ENCODE peak calls at places on chromosome 20, in seven cellular contexts. Z is stomach, Q is brain microvascular endothelial cell, S is ovary, N is MM.1S, A is psoas muscle, W is IMR-90. U is an unnamed sample.

GRCh38 chr20:11041396-11041795 is 367.6 kb upstream of the JAG1 start:
- DNase-seq in S (no peak), A (no peak), Z (no peak), N (no peak), Q (no peak), W (peak; percentile 53), U (no peak)

GRCh38 chr20:5608104-5608447 is 142.1 kb upstream of the SHLD1 start:
- DNase-seq in W (no peak), A (no peak), S (no peak), Q (no peak), Z (no peak), N (no peak), U (no peak)

GRCh38 chr20:62936996-62937352 is 973 bp upstream of the GID8 start:
- DNase-seq in N (peak; percentile 41), Q (peak; percentile 54), S (no peak), A (no peak), W (peak; percentile 83), Z (no peak), U (no peak)

GRCh38 chr20:1555952-1556351 is 1.6 kb downstream of the SIRPD start:
- DNase-seq in Q (no peak), N (no peak), Z (no peak), A (no peak), W (no peak), S (no peak), U (no peak)

GRCh38 chr20:46720776-46721425 is 11.5 kb downstream of the SLC2A10 start:
- DNase-seq in Q (peak; percentile 35), S (no peak), Z (no peak), W (peak; percentile 41), N (no peak), A (no peak), U (no peak)

GRCh38 chr20:46592580-46593362 is 42.3 kb upstream of the OCSTAMP start:
- DNase-seq in Z (no peak), N (no peak), S (no peak), Q (no peak), A (no peak), W (no peak), U (no peak)

GRCh38 chr20:49948178-49948577 is 12.0 kb downstream of the RNF114 start:
- DNase-seq in A (no peak), N (no peak), S (no peak), Z (no peak), W (peak; percentile 52), Q (no peak), U (no peak)

GRCh38 chr20:13212750-13213149 is 8.3 kb upstream of the ISM1 start:
- DNase-seq in Z (no peak), N (no peak), Q (no peak), W (no peak), A (no peak), S (no peak), U (no peak)

GRCh38 chr20:19773471-19773870 is 15.4 kb downstream of the RIN2 start:
- DNase-seq in N (no peak), W (no peak), A (no peak), S (no peak), Z (no peak), Q (no peak), U (no peak)

GRCh38 chr20:62828051-62828450 is 11.2 kb downstream of the COL9A3 start:
- DNase-seq in Q (no peak), A (no peak), S (no peak), W (no peak), Z (no peak), N (no peak), U (no peak)

GRCh38 chr20:60062431-60063336 is 104.5 kb downstream of the CDH26 start:
- DNase-seq in N (no peak), W (peak; percentile 69), Q (peak; percentile 78), Z (no peak), S (peak; percentile 38), A (no peak), U (no peak)

GRCh38 chr20:43721097-43721428 is 5.7 kb downstream of the GTSF1L start:
- DNase-seq in A (no peak), S (no peak), W (no peak), Z (no peak), Q (no peak), N (no peak), U (no peak)

GRCh38 chr20:4925842-4926530 is 75.3 kb downstream of the SLC23A2 start:
- DNase-seq in Q (peak; percentile 65), Z (peak; percentile 77), N (no peak), S (peak; percentile 59), W (peak; percentile 77), A (peak; percentile 64), U (no peak)

GRCh38 chr20:49104365-49104648 is 58.2 kb downstream of the CSE1L start:
- DNase-seq in Z (no peak), W (no peak), N (no peak), S (no peak), A (no peak), Q (no peak), U (no peak)

GRCh38 chr20:46477225-46477624 is 36.1 kb downstream of the ZNF334 start:
- DNase-seq in W (no peak), N (no peak), Z (no peak), S (no peak), Q (no peak), A (no peak), U (no peak)

GRCh38 chr20:46134716-46135115 is 16.6 kb downstream of the CD40 start:
- DNase-seq in W (no peak), S (no peak), N (no peak), Q (no peak), A (no peak), Z (no peak), U (no peak)

GRCh38 chr20:9338101-9338500 is 176.3 kb upstream of the LAMP5 start:
- DNase-seq in N (no peak), S (no peak), Z (no peak), W (no peak), A (no peak), Q (no peak), U (no peak)

GRCh38 chr20:50592282-50593004 is 82.3 kb downstream of the PTPN1 start:
- DNase-seq in A (no peak), N (no peak), S (peak; percentile 64), Z (peak; percentile 89), Q (no peak), W (no peak), U (no peak)

GRCh38 chr20:46507760-46508407 is 5.5 kb downstream of the ZNF334 start:
- DNase-seq in S (no peak), W (no peak), A (no peak), Q (no peak), Z (no peak), N (no peak), U (no peak)

DNA sequence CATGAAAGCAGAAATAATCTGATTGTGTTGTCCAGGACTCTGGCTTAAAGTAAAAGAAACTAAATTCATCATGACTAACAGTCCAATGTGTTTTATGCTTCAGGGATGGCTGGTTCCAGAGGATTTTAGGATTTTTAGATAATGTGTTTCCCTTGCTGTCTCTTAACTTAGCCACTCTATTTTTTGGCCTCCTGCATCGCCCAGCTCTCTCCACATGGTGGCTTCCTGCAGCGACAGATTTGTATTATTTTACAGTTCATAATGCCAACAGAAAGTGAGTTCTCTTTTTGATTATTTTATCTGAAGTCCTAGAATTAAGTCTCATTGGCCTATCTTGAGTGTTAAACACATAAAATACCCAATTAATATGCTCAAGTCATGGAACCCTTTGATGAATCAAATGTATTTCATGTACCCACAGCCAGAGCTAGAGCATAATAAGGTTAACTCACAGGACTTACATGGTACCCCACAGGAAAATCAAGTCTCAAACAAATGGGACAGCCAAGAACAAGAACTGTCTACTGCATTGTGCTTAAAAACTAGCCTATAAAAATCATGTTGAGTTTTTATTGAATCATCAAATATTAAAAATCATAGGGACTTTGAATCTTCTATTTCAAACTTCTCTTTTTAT is 582.5 kb downstream of the DOK5 start:
- DNase-seq in A (no peak), W (no peak), S (no peak), N (peak; percentile 20), Z (no peak), Q (no peak), U (no peak)
- TF ChIP-seq CTCF in A (no peak), W (no peak), S (no peak), N (peak; percentile 63), Z (peak; percentile 8), Q (no peak), U (peak; percentile 53)

DNA sequence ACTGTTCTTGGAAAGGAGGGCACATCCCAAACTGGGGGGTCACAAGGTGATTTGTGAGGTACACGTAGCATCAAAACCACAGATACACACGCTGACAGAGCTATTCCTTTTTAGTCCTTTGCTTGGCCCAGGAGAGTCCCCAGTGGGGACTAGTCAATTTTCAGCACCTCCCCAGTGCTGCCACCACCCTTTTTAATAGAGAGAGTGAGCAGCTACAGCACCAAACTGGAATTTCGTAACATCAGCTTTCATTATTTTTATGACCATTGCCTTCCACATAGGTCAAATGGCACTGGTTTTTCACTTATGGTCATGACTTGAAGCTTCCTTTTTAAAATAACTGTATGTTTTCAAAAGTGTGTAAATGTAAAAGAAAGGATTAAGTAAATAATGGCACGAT is 95.4 kb downstream of the ANKRD60 start:
- DNase-seq in Q (no peak), N (no peak), Z (no peak), S (no peak), W (no peak), A (no peak), U (no peak)
- TF ChIP-seq CTCF in Q (no peak), N (no peak), Z (no peak), S (no peak), W (no peak), A (no peak), U (no peak)

GRCh38 chr20:40532103-40532502 is 156.9 kb downstream of the MAFB start:
- DNase-seq in A (no peak), Z (no peak), Q (peak; percentile 17), W (no peak), S (no peak), N (peak; percentile 16), U (no peak)
- TF ChIP-seq CTCF in A (peak; percentile 10), Z (no peak), Q (peak; percentile 45), W (no peak), S (no peak), N (peak; percentile 39), U (peak; percentile 36)

GRCh38 chr20:57315083-57315963 is 14.3 kb upstream of the SPO11 start:
- DNase-seq in N (no peak), S (no peak), A (no peak), Q (no peak), W (no peak), Z (no peak), U (no peak)

GRCh38 chr20:57315964-57316480 is 13.6 kb upstream of the SPO11 start:
- DNase-seq in S (no peak), Q (no peak), A (no peak), Z (no peak), W (no peak), N (no peak), U (no peak)

GRCh38 chr20:57317789-57318371 is 11.7 kb upstream of the SPO11 start:
- DNase-seq in W (no peak), S (no peak), N (no peak), Q (no peak), Z (no peak), A (no peak), U (no peak)

GRCh38 chr20:57316795-57317201 is 12.8 kb upstream of the SPO11 start:
- DNase-seq in N (no peak), Q (no peak), Z (no peak), S (no peak), W (no peak), A (no peak), U (no peak)

DNA sequence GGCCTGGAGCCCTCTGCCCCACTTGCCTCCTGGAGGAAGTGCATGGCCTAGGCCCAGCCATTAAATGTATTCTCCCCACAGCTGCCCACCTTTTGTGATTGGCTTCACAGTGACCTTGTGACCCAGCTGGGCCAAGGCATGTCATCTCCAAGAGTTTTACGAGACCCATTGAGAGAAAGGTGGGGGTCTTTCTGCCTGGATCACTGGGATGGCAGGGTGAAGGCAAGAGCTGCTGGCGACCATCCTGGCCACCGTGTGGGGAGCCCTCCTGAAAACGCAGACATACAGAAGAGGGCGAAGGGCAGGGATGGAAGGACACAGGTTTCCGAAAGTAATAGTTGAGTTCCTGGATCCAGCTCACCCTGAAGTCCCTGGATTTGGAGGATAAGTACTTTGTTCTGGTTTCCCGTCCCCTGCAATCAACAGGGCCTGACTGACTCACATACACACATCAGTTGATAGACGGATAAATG is 12.3 kb upstream of the SPO11 start:
- DNase-seq in A (no peak), Z (no peak), Q (no peak), S (no peak), W (no peak), N (no peak), U (no peak)
- TF ChIP-seq CTCF in A (no peak), Z (no peak), Q (no peak), S (no peak), W (no peak), N (no peak), U (no peak)